ENCODE peak calls at places on chromosomes 6 and 20, in eight cellular contexts. D is AG20443; F is NCI-H748 treated with DMSO at 0.1 percent for 48 hours; Y is psoas muscle; R is ELR; I is pulmonary artery endothelial cell; E is naive thymus-derived CD4-positive, alpha-beta T cell; T is Calu3. H is an unnamed sample.

GRCh38 chr6:158514176-158514575 is 45.7 kb upstream of the TMEM181 start:
- DNase-seq in R (no peak), E (no peak), T (no peak), D (no peak), I (no peak), F (no peak), Y (no peak), H (no peak)

GRCh38 chr6:112130878-112131277 is 43.5 kb downstream of the FAM229B start:
- DNase-seq in E (no peak), Y (no peak), F (no peak), T (no peak), I (no peak), D (no peak), R (no peak), H (no peak)

GRCh38 chr20:17573493-17573892 is 3.6 kb downstream of the DSTN start:
- DNase-seq in I (no peak), Y (no peak), F (no peak), R (no peak), T (no peak), E (no peak), D (no peak), H (no peak)

GRCh38 chr20:63969851-63970713 is at the start of gene ZNF512B:
- DNase-seq in E (peak; percentile 38), F (no peak), I (no peak), D (peak; percentile 94), T (peak; percentile 90), Y (peak; percentile 87), R (peak; percentile 80), H (peak; percentile 83)

GRCh38 chr6:35496851-35497570 is at the start of gene TEAD3:
- DNase-seq in T (peak; percentile 84), Y (peak; percentile 78), E (peak; percentile 28), D (peak; percentile 96), R (peak; percentile 77), F (no peak), I (no peak), H (peak; percentile 82)

GRCh38 chr6:164230804-164231203 is 816.3 kb downstream of the QKI start:
- DNase-seq in I (no peak), D (no peak), E (no peak), F (no peak), T (no peak), R (no peak), Y (no peak), H (no peak)

GRCh38 chr6:28446818-28447511 is 3.7 kb upstream of the ZSCAN23 start:
- DNase-seq in E (no peak), R (peak; percentile 19), D (no peak), I (no peak), F (no peak), Y (no peak), T (no peak), H (no peak)

GRCh38 chr6:6820688-6821238 is 232.2 kb downstream of the LY86 start:
- DNase-seq in D (no peak), Y (no peak), I (no peak), R (no peak), E (no peak), F (peak; percentile 40), T (peak; percentile 93), H (no peak)

GRCh38 chr6:113381957-113382356 is 475.2 kb upstream of the MARCKS start:
- DNase-seq in R (peak; percentile 64), Y (no peak), F (no peak), D (no peak), E (no peak), T (peak; percentile 25), I (peak; percentile 66), H (no peak)

GRCh38 chr20:17935186-17935585 is 33.4 kb downstream of the SNX5 start:
- DNase-seq in F (no peak), Y (no peak), I (no peak), E (no peak), R (peak; percentile 34), D (peak; percentile 37), T (no peak), H (no peak)

H was measured in activated effector memory CD4-positive, alpha-beta T cell treated with anti-CD3 and anti-CD28 coated beads, Interleukin-2, amount 50 U/mL, for 16 hours.